ENCODE peak calls at places on chromosomes 5 and 9, in seven cellular contexts. L, M, O, P, G, V and Y are unnamed samples.

GRCh38 chr9:114626415-114627029 is 15.4 kb downstream of the TMEM268 start:
- DNase-seq in L (no peak), M (no peak), O (no peak), P (no peak), G (no peak), V (no peak), Y (no peak)

GRCh38 chr5:109388407-109388806 is 21.4 kb downstream of the PJA2 start:
- DNase-seq in L (no peak), M (no peak), O (no peak), P (no peak), G (no peak), V (no peak), Y (no peak)

GRCh38 chr5:10734832-10735231 is 26.2 kb downstream of the DAP start:
- DNase-seq in L (no peak), M (no peak), O (no peak), P (no peak), G (no peak), V (no peak), Y (no peak)

GRCh38 chr9:129473523-129474244 is 147.2 kb downstream of the C9orf50 start:
- DNase-seq in L (peak), M (peak), O (no peak), P (no peak), G (no peak), V (no peak), Y (peak)

GRCh38 chr9:7318920-7319319 is 480.7 kb downstream of the DMAC1 start:
- DNase-seq in L (no peak), M (no peak), O (no peak), P (no peak), G (no peak), V (no peak), Y (no peak)

GRCh38 chr9:79809477-79809876 is 237.7 kb downstream of the TLE4 start:
- DNase-seq in L (no peak), M (no peak), O (no peak), P (no peak), G (no peak), V (no peak), Y (no peak)

GRCh38 chr9:98926016-98926415 is 17.7 kb upstream of the COL15A1 start:
- DNase-seq in L (no peak), M (no peak), O (no peak), P (no peak), G (no peak), V (no peak), Y (no peak)

GRCh38 chr9:137305060-137305787 is 3.2 kb upstream of the NRARP start:
- DNase-seq in L (no peak), M (peak), O (no peak), P (peak), G (no peak), V (peak), Y (peak)

GRCh38 chr5:74476197-74477081 is 164.1 kb downstream of the ENC1 start:
- DNase-seq in L (no peak), M (no peak), O (no peak), P (no peak), G (no peak), V (no peak), Y (no peak)

GRCh38 chr5:132886064-132886823 is 12.8 kb downstream of the LEAP2 start:
- DNase-seq in L (no peak), M (no peak), O (no peak), P (no peak), G (no peak), V (no peak), Y (no peak)

GRCh38 chr5:111555760-111556159 is 43.4 kb upstream of the STARD4 start:
- DNase-seq in L (no peak), M (no peak), O (no peak), P (no peak), G (no peak), V (no peak), Y (no peak)

GRCh38 chr9:136482046-136482792 is 621 bp downstream of the SEC16A start:
- DNase-seq in L (no peak), M (no peak), O (no peak), P (peak), G (no peak), V (no peak), Y (peak)

GRCh38 chr5:154757647-154758406 is 2.6 kb downstream of the LARP1 start:
- DNase-seq in L (no peak), M (no peak), O (no peak), P (peak), G (no peak), V (no peak), Y (peak)

GRCh38 chr9:37550781-37551180 is 25.4 kb downstream of the FBXO10 start:
- DNase-seq in L (no peak), M (no peak), O (no peak), P (no peak), G (no peak), V (no peak), Y (no peak)

GRCh38 chr5:129014185-129014584 is 48.9 kb downstream of the SLC27A6 start:
- DNase-seq in L (no peak), M (no peak), O (no peak), P (no peak), G (no peak), V (no peak), Y (no peak)

GRCh38 chr5:151196556-151197290 is 27.2 kb downstream of the CCDC69 start:
- DNase-seq in L (no peak), M (peak), O (no peak), P (peak), G (no peak), V (no peak), Y (no peak)

GRCh38 chr5:110351451-110351850 is 375.0 kb downstream of the TMEM232 start:
- DNase-seq in L (no peak), M (no peak), O (no peak), P (no peak), G (no peak), V (no peak), Y (no peak)

GRCh38 chr9:137480686-137481683 is 21.9 kb upstream of the NSMF start:
- DNase-seq in L (no peak), M (no peak), O (no peak), P (no peak), G (no peak), V (no peak), Y (no peak)

GRCh38 chr5:132770476-132771159 is 6.4 kb downstream of the SEPTIN8 start:
- DNase-seq in L (no peak), M (no peak), O (no peak), P (no peak), G (no peak), V (no peak), Y (peak)

GRCh38 chr5:116480894-116481510 is 93.6 kb downstream of the SEMA6A start:
- DNase-seq in L (no peak), M (no peak), O (no peak), P (no peak), G (no peak), V (no peak), Y (no peak)
- TF ChIP-seq POLR2A in L (no peak), M (no peak), O (no peak), P (no peak), G (no peak), V (no peak), Y (no peak)

GRCh38 chr5:143316844-143317631 is 86.4 kb downstream of the NR3C1 start:
- DNase-seq in L (no peak), M (no peak), O (no peak), P (no peak), G (no peak), V (no peak), Y (no peak)
- H3K27ac ChIP-seq in L (no peak), M (no peak), O (peak), P (no peak), G (no peak), V (peak), Y (no peak)

GRCh38 chr5:135834639-135835529 is at the start of gene SLC25A48:
- DNase-seq in L (no peak), M (no peak), O (peak), P (no peak), G (peak), V (peak), Y (peak)
- TF ChIP-seq POLR2A in L (no peak), M (no peak), O (no peak), P (no peak), G (no peak), V (no peak), Y (no peak)

GRCh38 chr5:174371600-174372094 is 326.1 kb downstream of the NSG2 start:
- DNase-seq in L (no peak), M (no peak), O (peak), P (no peak), G (peak), V (no peak), Y (no peak)
- H3K27ac ChIP-seq in L (no peak), M (no peak), O (peak), P (no peak), G (no peak), V (no peak), Y (no peak)